ENCODE peak calls at places on chromosomes 6 and 20, in eight cellular contexts. A is GM23338, X is HCT116, Z is HL-60, Y is SK-N-SH, O is HepG2, H is GM12878, K is K562. T is an unnamed sample.

GRCh38 chr20:52536841-52537400 is 345.3 kb upstream of the ZFP64 start:
- DNase-seq in A (no peak), X (no peak), Z (no peak), Y (no peak), O (no peak), H (no peak), K (no peak), T (no peak)

GRCh38 chr6:53282234-53282633 is 66.5 kb downstream of the ELOVL5 start:
- DNase-seq in A (peak), X (no peak), Z (no peak), Y (no peak), O (no peak), H (no peak), K (no peak), T (no peak)

GRCh38 chr6:10478187-10479040 is 42.7 kb upstream of the GCNT2 start:
- DNase-seq in A (peak), X (peak), Z (no peak), Y (peak), O (peak), H (no peak), K (peak), T (peak)

GRCh38 chr6:35485402-35485877 is 11.4 kb downstream of the TEAD3 start:
- DNase-seq in A (peak), X (no peak), Z (no peak), Y (no peak), O (no peak), H (no peak), K (peak), T (no peak)

GRCh38 chr6:155319902-155320301 is 5.6 kb upstream of the TFB1M start:
- DNase-seq in A (no peak), X (no peak), Z (peak), Y (no peak), O (no peak), H (no peak), K (no peak), T (no peak)

GRCh38 chr20:57563522-57563921 is 2.6 kb downstream of the PCK1 start:
- DNase-seq in A (no peak), X (no peak), Z (no peak), Y (no peak), O (no peak), H (no peak), K (no peak), T (no peak)

GRCh38 chr6:43939281-43940070 is 169.5 kb downstream of the VEGFA start:
- DNase-seq in A (no peak), X (no peak), Z (peak), Y (peak), O (no peak), H (no peak), K (no peak), T (no peak)

GRCh38 chr6:43492673-43493072 is 15.3 kb downstream of the TJAP1 start:
- DNase-seq in A (no peak), X (no peak), Z (no peak), Y (no peak), O (no peak), H (no peak), K (no peak), T (no peak)

GRCh38 chr6:143772110-143772509 is 71.0 kb upstream of the LTV1 start:
- DNase-seq in A (no peak), X (no peak), Z (no peak), Y (no peak), O (no peak), H (no peak), K (no peak), T (no peak)

GRCh38 chr6:144036064-144036873 is 28.2 kb upstream of the PLAGL1 start:
- DNase-seq in A (peak), X (no peak), Z (peak), Y (no peak), O (peak), H (no peak), K (no peak), T (no peak)

GRCh38 chr6:170165085-170165484 is 125.8 kb downstream of the DLL1 start:
- DNase-seq in A (no peak), X (no peak), Z (no peak), Y (no peak), O (no peak), H (no peak), K (no peak), T (no peak)

GRCh38 chr6:131173680-131174079 is 38.4 kb downstream of the AKAP7 start:
- DNase-seq in A (peak), X (no peak), Z (no peak), Y (no peak), O (peak), H (no peak), K (no peak), T (no peak)

GRCh38 chr20:14879020-14879697 is 541.7 kb upstream of the FLRT3 start:
- DNase-seq in A (no peak), X (peak), Z (no peak), Y (no peak), O (peak), H (no peak), K (no peak), T (peak)

GRCh38 chr20:63415418-63416108 is 54.4 kb upstream of the CHRNA4 start:
- DNase-seq in A (no peak), X (no peak), Z (no peak), Y (no peak), O (no peak), H (no peak), K (no peak), T (no peak)

GRCh38 chr6:112086744-112087135 is 542 bp downstream of the TUBE1 start:
- DNase-seq in A (peak), X (peak), Z (peak), Y (peak), O (peak), H (peak), K (peak), T (no peak)

GRCh38 chr6:88780714-88781389 is 182.6 kb downstream of the RNGTT start:
- DNase-seq in A (peak), X (peak), Z (peak), Y (peak), O (peak), H (peak), K (peak), T (peak)

GRCh38 chr20:47747663-47748031 is 37.6 kb downstream of the SULF2 start:
- DNase-seq in A (no peak), X (no peak), Z (no peak), Y (no peak), O (no peak), H (no peak), K (no peak), T (no peak)

GRCh38 chr20:50575869-50576720 is 65.9 kb downstream of the PTPN1 start:
- DNase-seq in A (peak), X (peak), Z (peak), Y (peak), O (peak), H (no peak), K (peak), T (no peak)

GRCh38 chr6:149125309-149125708 is 192.2 kb upstream of the TAB2 start:
- DNase-seq in A (no peak), X (no peak), Z (no peak), Y (no peak), O (no peak), H (no peak), K (no peak), T (no peak)

GRCh38 chr6:73362358-73362757 is at the start of gene KHDC3L:
- DNase-seq in A (no peak), X (no peak), Z (no peak), Y (no peak), O (no peak), H (no peak), K (no peak), T (no peak)

GRCh38 chr6:150537481-150537880 is 62.2 kb upstream of the PLEKHG1 start:
- DNase-seq in A (no peak), X (no peak), Z (no peak), Y (no peak), O (no peak), H (no peak), K (no peak), T (no peak)

GRCh38 chr6:127914240-127914639 is 13.4 kb upstream of the THEMIS start:
- DNase-seq in A (no peak), X (no peak), Z (no peak), Y (no peak), O (no peak), H (no peak), K (no peak), T (no peak)

GRCh38 chr6:36298037-36298436 is 28.2 kb downstream of the PNPLA1 start:
- DNase-seq in A (no peak), X (no peak), Z (no peak), Y (no peak), O (no peak), H (no peak), K (no peak), T (no peak)

GRCh38 chr6:118665011-118665410 is 13.6 kb upstream of the CEP85L start:
- DNase-seq in A (no peak), X (no peak), Z (no peak), Y (no peak), O (no peak), H (no peak), K (no peak), T (no peak)

GRCh38 chr6:90409700-90410099 is 113.1 kb upstream of the BACH2 start:
- DNase-seq in A (no peak), X (no peak), Z (no peak), Y (no peak), O (no peak), H (no peak), K (no peak), T (no peak)

GRCh38 chr6:90413396-90413795 is 116.8 kb upstream of the BACH2 start:
- DNase-seq in A (peak), X (no peak), Z (no peak), Y (peak), O (no peak), H (no peak), K (no peak), T (no peak)

GRCh38 chr6:90412538-90413369 is 116.1 kb upstream of the BACH2 start:
- DNase-seq in A (no peak), X (no peak), Z (no peak), Y (no peak), O (no peak), H (no peak), K (no peak), T (no peak)

GRCh38 chr6:90413867-90414266 is 117.2 kb upstream of the BACH2 start:
- DNase-seq in A (peak), X (no peak), Z (no peak), Y (peak), O (no peak), H (no peak), K (no peak), T (no peak)

GRCh38 chr6:90411292-90411781 is 114.7 kb upstream of the BACH2 start:
- DNase-seq in A (peak), X (peak), Z (no peak), Y (no peak), O (no peak), H (peak), K (no peak), T (no peak)
- TF ChIP-seq POLR2AphosphoS5 in A (no peak), X (no peak), Z (no peak), Y (no peak), O (no peak), H (no peak), K (no peak), T (no peak)

GRCh38 chr20:19026121-19026878 is 186.1 kb upstream of the SLC24A3 start:
- DNase-seq in A (no peak), X (no peak), Z (no peak), Y (no peak), O (no peak), H (peak), K (no peak), T (no peak)
- TF ChIP-seq REST in A (no peak), X (no peak), Z (no peak), Y (no peak), O (no peak), H (no peak), K (no peak), T (no peak)

DNA sequence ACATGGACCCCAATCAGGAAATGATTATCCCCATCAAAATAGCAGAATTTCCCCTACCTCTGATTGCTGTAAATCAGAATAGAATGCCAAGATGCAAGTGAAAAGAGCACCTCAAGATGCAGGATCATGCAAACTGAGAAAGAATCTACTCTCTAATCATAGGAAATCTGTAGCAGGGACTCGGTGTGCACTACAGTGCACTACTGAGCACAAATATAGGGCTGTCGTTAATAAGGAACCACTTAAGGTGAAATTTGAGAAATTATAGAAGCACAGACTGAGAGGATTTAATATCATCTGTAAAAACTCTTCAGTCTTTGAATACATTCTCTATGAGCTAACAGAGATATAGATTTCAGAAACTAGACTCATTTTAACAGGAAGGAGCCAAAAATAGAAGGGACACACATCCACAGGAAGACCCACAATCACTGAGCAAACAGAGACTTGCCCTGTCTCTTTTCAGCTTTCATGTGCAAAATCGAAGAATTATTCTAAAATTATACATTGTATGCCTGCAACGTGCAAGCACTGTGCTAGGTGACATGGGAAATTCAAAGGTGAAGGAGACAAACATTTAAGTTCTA is 278.3 kb downstream of the HIVEP2 start:
- DNase-seq in A (no peak), X (no peak), Z (no peak), Y (no peak), O (no peak), H (no peak), K (no peak), T (no peak)
- H3K27ac ChIP-seq in A (no peak), X (no peak), Z (no peak), Y (no peak), O (no peak), H (no peak), K (no peak), T (no peak)

GRCh38 chr6:14953806-14954205 is 292.1 kb upstream of the JARID2 start:
- DNase-seq in A (no peak), X (no peak), Z (no peak), Y (no peak), O (no peak), H (no peak), K (no peak), T (no peak)
- TF ChIP-seq POLR2AphosphoS5 in A (no peak), X (no peak), Z (no peak), Y (no peak), O (no peak), H (no peak), K (no peak), T (no peak)

DNA sequence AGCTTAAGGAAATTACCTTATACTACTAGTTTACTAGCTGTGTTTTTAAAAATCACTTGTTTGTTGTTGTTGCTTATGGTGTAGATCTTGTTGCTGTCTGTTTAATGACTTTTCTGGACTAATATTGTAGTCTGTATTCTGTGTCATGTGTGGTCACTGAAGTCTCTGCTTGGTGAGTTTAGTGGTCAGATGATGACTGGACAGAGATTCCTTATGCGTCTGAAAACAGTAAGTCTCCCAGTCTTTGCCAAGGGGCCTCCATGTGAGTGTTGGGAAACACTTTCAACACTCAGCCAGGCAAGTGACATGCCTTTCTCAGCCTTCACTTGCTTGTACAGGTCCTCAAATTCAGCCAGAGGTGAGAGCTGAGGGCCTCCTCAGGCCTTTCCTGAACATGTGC is 256.9 kb upstream of the RNF24 start:
- DNase-seq in A (no peak), X (no peak), Z (no peak), Y (no peak), O (no peak), H (no peak), K (no peak), T (no peak)
- TF ChIP-seq REST in A (no peak), X (no peak), Z (no peak), Y (no peak), O (no peak), H (no peak), K (no peak), T (no peak)

GRCh38 chr6:37483917-37484785 is 15.5 kb downstream of the CCDC167 start:
- DNase-seq in A (peak), X (no peak), Z (peak), Y (peak), O (peak), H (no peak), K (peak), T (no peak)
- H3K27ac ChIP-seq in A (no peak), X (no peak), Z (no peak), Y (no peak), O (no peak), H (no peak), K (no peak), T (peak)

T was measured in Panc1.